ENCODE peak calls at places on chromosomes 7 and 10, in four cellular contexts. K, N, Y and L are unnamed samples.

GRCh38 chr10:58030208-58030607 is 237.5 kb downstream of the IPMK start:
- DNase-seq in K (no peak), N (no peak), Y (no peak), L (no peak)

GRCh38 chr10:126234630-126235029 is 153.6 kb downstream of the ADAM12 start:
- DNase-seq in K (no peak), N (no peak), Y (no peak), L (no peak)

GRCh38 chr10:111973306-111973705 is 210.3 kb downstream of the GPAM start:
- DNase-seq in K (no peak), N (no peak), Y (no peak), L (no peak)

GRCh38 chr10:91022924-91023707 is 102.2 kb upstream of the ANKRD1 start:
- DNase-seq in K (no peak), N (no peak), Y (no peak), L (no peak)

GRCh38 chr7:138738551-138739335 is 37.6 kb upstream of the SVOPL start:
- DNase-seq in K (peak), N (peak), Y (peak), L (peak)

GRCh38 chr10:122139627-122140151 is 131.4 kb upstream of the BTBD16 start:
- DNase-seq in K (no peak), N (peak), Y (no peak), L (peak)

GRCh38 chr10:50373821-50374501 is 122.6 kb upstream of the ASAH2 start:
- DNase-seq in K (peak), N (no peak), Y (no peak), L (peak)

GRCh38 chr7:40760997-40761396 is 626.2 kb downstream of the SUGCT start:
- DNase-seq in K (no peak), N (peak), Y (no peak), L (no peak)

GRCh38 chr10:8102708-8103401 is 48.4 kb downstream of the GATA3 start:
- DNase-seq in K (no peak), N (no peak), Y (no peak), L (peak)

GRCh38 chr7:42745357-42746022 is 166.4 kb downstream of the C7orf25 start:
- DNase-seq in K (peak), N (peak), Y (no peak), L (peak)

GRCh38 chr10:46096909-46097575 is 51.0 kb upstream of the MSMB start:
- DNase-seq in K (no peak), N (peak), Y (no peak), L (peak)

GRCh38 chr7:130875265-130875741 is 141.3 kb upstream of the KLF14 start:
- DNase-seq in K (peak), N (peak), Y (peak), L (peak)

GRCh38 chr7:4828720-4829383 is 33.0 kb downstream of the PAPOLB start:
- DNase-seq in K (no peak), N (no peak), Y (no peak), L (no peak)

GRCh38 chr7:116225860-116226259 is 15.5 kb downstream of the TES start:
- DNase-seq in K (no peak), N (no peak), Y (no peak), L (no peak)

GRCh38 chr7:86814980-86815379 is 171.3 kb downstream of the GRM3 start:
- DNase-seq in K (no peak), N (peak), Y (peak), L (peak)

GRCh38 chr7:1535100-1535458 is 4.6 kb downstream of the MAFK start:
- DNase-seq in K (no peak), N (no peak), Y (no peak), L (no peak)
- H3K4ac ChIP-seq in K (peak), N (no peak), Y (no peak), L (no peak)

DNA sequence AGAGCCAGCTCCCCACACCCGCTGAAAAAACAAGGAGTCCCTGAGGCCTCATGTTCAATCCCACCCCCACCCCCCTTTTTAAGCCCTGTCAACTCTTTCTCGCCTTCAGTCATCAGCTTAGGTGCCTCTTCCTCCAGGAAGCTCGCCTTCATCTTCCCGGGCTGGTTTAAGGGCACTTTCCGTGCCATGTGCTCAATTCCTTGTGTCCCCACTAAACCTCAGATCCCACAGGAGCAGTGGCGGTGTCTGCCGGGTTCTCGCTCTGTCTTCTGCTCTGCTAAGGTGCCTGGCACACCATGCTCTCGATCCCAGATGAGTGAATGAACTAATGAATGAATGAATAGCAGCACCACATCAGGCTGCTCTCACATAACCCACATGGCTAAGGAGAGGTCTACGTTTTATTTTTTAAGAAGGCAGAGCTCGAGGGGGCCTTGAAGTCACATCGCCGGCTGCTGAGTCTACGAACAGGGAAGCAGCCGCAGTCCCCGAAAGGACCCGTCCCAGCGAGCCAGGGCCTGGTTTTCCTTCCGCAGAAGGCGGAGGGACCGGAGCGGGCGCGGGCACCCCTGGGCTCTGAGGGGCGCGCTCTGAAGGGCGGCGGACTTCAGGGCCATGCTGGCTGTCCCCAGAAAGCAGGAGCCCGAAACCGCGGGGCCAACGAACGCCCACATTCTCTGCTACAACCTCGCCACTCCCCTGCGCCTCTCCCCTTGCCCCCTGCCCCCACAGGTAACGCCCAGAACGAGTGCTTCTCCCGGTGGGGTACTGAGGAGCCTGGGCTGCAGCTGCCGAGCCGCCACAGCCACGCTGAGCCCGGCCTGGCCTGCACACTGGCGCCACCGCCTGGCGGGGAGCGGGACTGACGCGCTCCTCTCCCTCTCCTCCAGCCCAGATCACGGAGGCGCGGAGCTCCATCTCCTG is 73.4 kb upstream of the KCNMA1 start:
- DNase-seq in K (peak), N (peak), Y (peak), L (peak)
- H3K23ac ChIP-seq in K (peak), N (no peak), Y (no peak), L (no peak)

GRCh38 chr10:128380946-128381345 is 254.7 kb upstream of the MKI67 start:
- DNase-seq in K (no peak), N (no peak), Y (no peak), L (no peak)
- H2BK15ac ChIP-seq in K (no peak), N (no peak), Y (no peak), L (no peak)

GRCh38 chr7:23012186-23012585 is 1.7 kb downstream of the HYCC1 start:
- DNase-seq in K (no peak), N (no peak), Y (no peak), L (no peak)

GRCh38 chr7:23011222-23011924 is 2.6 kb downstream of the HYCC1 start:
- DNase-seq in K (no peak), N (no peak), Y (no peak), L (no peak)

GRCh38 chr7:23014681-23015080 is 751 bp upstream of the HYCC1 start:
- DNase-seq in K (no peak), N (no peak), Y (no peak), L (no peak)

GRCh38 chr7:23012797-23013714 is 874 bp downstream of the HYCC1 start:
- DNase-seq in K (no peak), N (peak), Y (no peak), L (peak)

DNA sequence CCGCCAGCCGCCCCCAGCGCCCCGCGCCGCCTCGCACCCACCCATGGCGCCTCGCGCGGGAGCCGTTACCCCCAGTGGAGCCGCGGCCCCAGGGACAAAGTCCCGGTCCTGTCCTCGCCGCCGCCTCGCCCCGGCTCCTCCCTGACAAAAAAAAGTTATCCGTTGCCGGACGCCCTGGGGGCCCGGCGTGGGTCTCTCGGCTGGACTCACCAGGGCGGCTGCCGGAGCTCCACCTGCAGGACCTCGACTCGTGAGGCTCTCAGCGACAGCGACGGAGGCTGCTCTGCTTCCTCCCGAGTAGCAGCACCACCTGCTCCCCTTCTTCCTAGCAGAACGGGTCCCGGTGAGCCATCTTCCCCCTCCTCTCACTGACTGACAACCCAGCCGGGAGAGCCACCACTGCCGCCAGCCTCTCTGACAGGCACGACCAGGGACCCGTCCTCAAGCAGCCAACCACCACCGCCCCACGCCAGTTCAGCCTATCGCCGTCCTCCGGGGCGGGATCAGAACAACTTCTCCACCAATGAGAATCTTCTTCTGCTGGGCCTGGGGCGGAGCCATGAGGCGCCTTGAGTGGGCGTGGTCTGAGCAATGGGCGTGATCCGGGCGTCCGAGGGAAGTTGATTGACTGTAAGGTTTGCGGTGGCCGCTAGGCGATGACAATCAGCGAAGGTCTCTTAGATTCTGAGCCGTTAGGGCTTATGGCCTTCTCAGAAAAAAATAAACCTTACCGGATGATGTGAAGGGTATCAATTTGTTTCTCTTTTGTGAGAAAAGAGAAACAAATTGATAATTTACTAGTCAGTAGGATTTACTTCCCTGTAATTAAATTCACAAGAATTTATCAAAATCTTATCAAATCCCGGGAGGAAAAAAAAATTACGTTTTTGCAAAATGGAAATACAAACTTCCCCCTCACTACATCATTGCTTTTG is at the start of gene HYCC1:
- DNase-seq in K (peak), N (peak), Y (peak), L (peak)
- H3K4ac ChIP-seq in K (peak), N (no peak), Y (peak), L (peak)

GRCh38 chr7:150403376-150404171 is 24.4 kb downstream of the ZNF775 start:
- DNase-seq in K (no peak), N (no peak), Y (no peak), L (no peak)
- H3K23ac ChIP-seq in K (peak), N (no peak), Y (no peak), L (no peak)

GRCh38 chr10:132507956-132508490 is 29.6 kb upstream of the INPP5A start:
- DNase-seq in K (no peak), N (no peak), Y (no peak), L (no peak)
- H2BK15ac ChIP-seq in K (no peak), N (no peak), Y (no peak), L (no peak)

DNA sequence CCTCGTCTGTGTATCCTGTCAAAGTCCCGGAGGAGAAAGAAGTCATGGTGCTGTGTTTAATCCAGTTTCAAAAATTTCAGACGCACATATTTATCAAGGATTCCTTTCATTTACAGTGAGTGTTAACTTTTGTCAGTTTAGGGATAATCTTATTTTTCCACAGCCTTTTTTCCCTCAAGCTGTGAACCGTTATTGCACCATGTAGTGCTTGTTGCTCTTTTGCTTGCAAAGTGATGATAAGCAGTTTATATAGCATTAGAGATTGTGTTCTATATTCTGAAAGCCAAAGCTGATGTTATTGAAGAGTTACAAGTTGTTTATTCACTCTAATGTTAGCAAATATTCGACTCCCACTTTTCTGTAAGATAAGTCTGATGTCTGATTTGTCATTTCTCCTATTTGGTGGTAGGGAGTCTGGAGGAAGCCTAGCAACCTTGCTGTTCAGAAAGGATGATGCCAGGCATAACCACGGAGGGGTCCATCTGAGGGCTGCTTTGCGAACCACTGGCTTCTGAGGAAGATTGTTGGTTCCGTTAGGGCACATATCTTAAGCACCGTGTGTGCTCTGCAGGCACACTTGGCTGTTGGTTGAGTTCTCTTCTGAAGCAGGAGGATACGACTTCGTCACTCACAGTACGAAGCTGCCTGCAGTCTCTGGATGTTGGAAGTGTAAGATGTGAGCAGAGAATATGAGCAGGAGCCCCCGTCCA is 11.7 kb downstream of the CCNY start:
- DNase-seq in K (no peak), N (no peak), Y (no peak), L (no peak)
- H3K4ac ChIP-seq in K (no peak), N (no peak), Y (no peak), L (no peak)

DNA sequence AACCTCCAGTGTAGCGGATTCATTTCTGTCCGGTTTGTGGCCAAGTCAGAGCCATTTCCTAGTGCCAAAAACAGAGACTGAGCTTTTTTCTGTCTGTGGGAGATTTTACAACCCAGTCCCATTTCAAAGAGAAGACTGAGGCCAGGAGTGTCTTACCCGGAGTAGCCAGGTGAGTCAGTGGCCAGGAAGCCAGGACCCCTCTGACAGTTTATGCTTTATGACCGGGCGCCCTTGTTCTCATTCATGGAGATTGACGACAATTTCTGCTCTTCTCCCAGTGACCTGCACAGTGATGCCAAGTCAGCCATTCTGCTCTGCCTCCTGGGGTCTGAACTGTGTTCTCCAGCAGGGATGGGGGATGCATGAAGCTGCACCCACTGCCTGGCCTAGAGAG is 681 bp upstream of the INMT start:
- DNase-seq in K (no peak), N (no peak), Y (no peak), L (no peak)
- H3K23ac ChIP-seq in K (peak), N (peak), Y (no peak), L (no peak)

GRCh38 chr10:72330059-72330426 is 24.7 kb downstream of the DNAJB12 start:
- DNase-seq in K (no peak), N (no peak), Y (no peak), L (no peak)
- H2BK15ac ChIP-seq in K (no peak), N (no peak), Y (no peak), L (no peak)

GRCh38 chr7:51228386-51228958 is 88.1 kb downstream of the COBL start:
- DNase-seq in K (no peak), N (peak), Y (no peak), L (no peak)

GRCh38 chr7:51230723-51231122 is 85.9 kb downstream of the COBL start:
- DNase-seq in K (no peak), N (no peak), Y (no peak), L (no peak)

GRCh38 chr7:51230324-51230625 is 86.3 kb downstream of the COBL start:
- DNase-seq in K (no peak), N (no peak), Y (no peak), L (no peak)

GRCh38 chr7:51229106-51229537 is 87.5 kb downstream of the COBL start:
- DNase-seq in K (no peak), N (no peak), Y (no peak), L (no peak)

DNA sequence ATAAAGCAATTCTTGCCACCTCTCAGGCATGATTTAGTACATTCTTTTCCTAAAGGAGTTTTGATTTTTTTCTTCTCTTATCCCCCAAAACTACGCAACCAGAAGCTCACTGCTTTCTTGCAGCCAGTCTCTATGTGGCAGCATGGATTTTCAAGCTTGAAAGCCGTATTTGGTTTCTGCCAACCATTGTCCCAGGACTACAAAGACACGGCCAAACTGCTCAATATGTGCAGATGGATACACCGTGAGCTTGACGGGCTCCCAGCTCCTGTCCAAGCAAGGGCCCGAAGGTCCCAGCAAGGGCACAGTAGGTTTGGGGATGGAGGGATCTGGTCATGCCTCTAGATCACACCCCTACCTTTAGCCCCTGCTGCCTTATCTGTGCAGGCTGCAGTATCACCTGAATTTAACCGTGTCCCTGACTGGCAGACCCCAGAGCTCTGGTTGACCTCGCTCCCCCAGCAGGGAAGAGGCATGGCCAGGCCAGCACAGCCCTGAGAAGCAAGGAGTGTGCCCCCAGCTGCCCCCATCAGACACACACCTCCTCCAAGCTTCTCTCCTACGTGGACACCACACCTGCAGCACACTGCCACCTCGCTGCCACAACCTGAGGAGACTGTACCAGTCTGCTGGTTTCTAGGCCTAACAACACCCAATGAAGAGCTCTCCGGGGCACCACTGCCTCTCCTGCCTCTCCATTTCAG is 86.8 kb downstream of the COBL start:
- DNase-seq in K (no peak), N (no peak), Y (no peak), L (no peak)
- H3K4ac ChIP-seq in K (no peak), N (no peak), Y (peak), L (no peak)